ENCODE peak calls at places on chromosomes 3 and 15, in five cellular contexts. E, J, L, C and A are unnamed samples.
A peak's percentile ranks its signal among the peaks of the same experiment; 100 is the strongest.

GRCh38 chr3:129665024-129665768 is 58.7 kb upstream of the PLXND1 start:
- DNase-seq in E (peak; percentile 53), J (no peak), L (no peak), C (peak; percentile 17), A (no peak)

GRCh38 chr3:162525791-162526190 is 1029.2 kb downstream of the OTOL1 start:
- DNase-seq in E (no peak), J (no peak), L (no peak), C (peak; percentile 3), A (no peak)

GRCh38 chr15:80250614-80251504 is 1.2 kb downstream of the CTXND1 start:
- DNase-seq in E (no peak), J (no peak), L (no peak), C (no peak), A (no peak)

GRCh38 chr3:15300318-15301078 is 31.9 kb downstream of the SH3BP5 start:
- DNase-seq in E (peak; percentile 73), J (no peak), L (no peak), C (peak; percentile 60), A (no peak)

GRCh38 chr15:56245871-56246814 is 2.5 kb upstream of the RFX7 start:
- DNase-seq in E (peak; percentile 95), J (peak; percentile 87), L (peak; percentile 61), C (peak; percentile 94), A (peak; percentile 89)

GRCh38 chr3:48599077-48599501 is 4.0 kb upstream of the COL7A1 start:
- DNase-seq in E (no peak), J (no peak), L (no peak), C (no peak), A (no peak)

GRCh38 chr3:82274897-82275296 is 513.5 kb upstream of the GBE1 start:
- DNase-seq in E (no peak), J (no peak), L (no peak), C (no peak), A (no peak)

GRCh38 chr3:144221771-144222170 is 250.1 kb downstream of the DIPK2A start:
- DNase-seq in E (no peak), J (no peak), L (no peak), C (no peak), A (no peak)

GRCh38 chr3:117246771-117247555 is 537.4 kb downstream of the TUSC7 start:
- DNase-seq in E (no peak), J (no peak), L (no peak), C (no peak), A (no peak)

GRCh38 chr3:30258426-30259392 is 347.7 kb upstream of the TGFBR2 start:
- DNase-seq in E (peak; percentile 98), J (no peak), L (no peak), C (no peak), A (peak; percentile 29)

GRCh38 chr15:88077249-88077810 is 179.2 kb downstream of the NTRK3 start:
- DNase-seq in E (no peak), J (no peak), L (no peak), C (no peak), A (no peak)

GRCh38 chr3:23239181-23240068 is 36.3 kb downstream of the UBE2E2 start:
- DNase-seq in E (no peak), J (no peak), L (no peak), C (no peak), A (no peak)

GRCh38 chr15:85749261-85750151 is 45.2 kb downstream of the KLHL25 start:
- DNase-seq in E (no peak), J (peak; percentile 64), L (no peak), C (peak; percentile 60), A (no peak)

GRCh38 chr3:97613139-97613538 is 151.4 kb upstream of the ARL6 start:
- DNase-seq in E (no peak), J (no peak), L (no peak), C (no peak), A (no peak)

GRCh38 chr3:140258222-140258724 is 323.3 kb downstream of the CLSTN2 start:
- DNase-seq in E (no peak), J (no peak), L (no peak), C (peak; percentile 4), A (no peak)

GRCh38 chr3:13044496-13045244 is 28.6 kb downstream of the IQSEC1 start:
- DNase-seq in E (no peak), J (no peak), L (peak; percentile 55), C (no peak), A (no peak)

GRCh38 chr15:26972636-26973035 is 1.7 kb downstream of the GABRG3 start:
- DNase-seq in E (no peak), J (no peak), L (no peak), C (no peak), A (no peak)

GRCh38 chr15:80695099-80695910 is at the start of gene ABHD17C:
- DNase-seq in E (peak; percentile 68), J (peak; percentile 67), L (peak; percentile 45), C (peak; percentile 74), A (peak; percentile 71)

GRCh38 chr15:92158426-92158825 is 235.3 kb upstream of the ST8SIA2 start:
- DNase-seq in E (peak; percentile 66), J (no peak), L (no peak), C (no peak), A (peak; percentile 59)

GRCh38 chr3:44509985-44510360 is 32.5 kb upstream of the ZNF445 start:
- DNase-seq in E (peak; percentile 12), J (no peak), L (peak; percentile 2), C (peak; percentile 21), A (peak; percentile 27)

GRCh38 chr15:40438712-40439111 is 2.0 kb upstream of the BAHD1 start:
- DNase-seq in E (no peak), J (no peak), L (no peak), C (no peak), A (no peak)

GRCh38 chr3:112647122-112647521 is 6.2 kb upstream of the CCDC80 start:
- DNase-seq in E (peak; percentile 87), J (no peak), L (no peak), C (peak; percentile 95), A (no peak)
- H3K27ac ChIP-seq in E (peak overlapping the region; percentile 90), J (peak overlapping the region; percentile 45), L (peak overlapping the region; percentile 36), C (no peak overlapping the region), A (no peak overlapping the region)

DNA sequence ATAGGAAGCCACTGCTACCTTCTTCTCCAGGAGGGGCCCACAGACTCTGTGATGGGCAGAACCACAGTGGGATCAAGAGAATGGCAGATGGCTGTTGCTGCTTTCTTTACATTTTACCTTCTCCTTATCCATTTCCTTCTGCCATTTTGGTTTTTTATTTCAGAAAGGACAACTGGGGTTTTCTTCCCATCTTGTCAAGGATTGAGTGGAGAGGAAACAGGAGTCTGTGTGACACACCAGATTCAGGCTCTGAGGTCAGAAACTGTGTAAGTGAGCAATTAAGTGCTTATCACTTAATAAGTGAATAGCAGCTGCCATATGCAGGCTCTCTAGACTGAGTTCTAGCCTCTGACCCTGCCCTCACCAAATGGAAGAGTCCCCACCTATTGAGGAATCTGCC is 47.3 kb downstream of the ITGB5 start:
- DNase-seq in E (no peak), J (no peak), L (no peak), C (no peak), A (peak; percentile 15)
- H3K4me1 ChIP-seq in E (peaks cover 84% of the 10 kb centered on the region), J (peaks cover 97% of the 10 kb centered on the region), L (peaks cover 14% of the 10 kb centered on the region), C (peaks cover 22% of the 10 kb centered on the region), A (peaks cover 4% of the 10 kb centered on the region)

GRCh38 chr3:194527726-194528125 is 40.9 kb upstream of the ATP13A3 start:
- DNase-seq in E (no peak), J (no peak), L (no peak), C (no peak), A (no peak)
- H3K27ac ChIP-seq in E (peak overlapping the region; percentile 83), J (no peak overlapping the region), L (no peak overlapping the region), C (no peak overlapping the region), A (no peak overlapping the region)

GRCh38 chr3:46947545-46947899 is 29.0 kb downstream of the CCDC12 start:
- DNase-seq in E (no peak), J (no peak), L (no peak), C (no peak), A (no peak)
- H3K4me1 ChIP-seq in E (peaks cover 86% of the 10 kb centered on the region), J (peaks cover 98% of the 10 kb centered on the region), L (peaks cover 6% of the 10 kb centered on the region), C (peaks cover 70% of the 10 kb centered on the region), A (peaks cover 52% of the 10 kb centered on the region)